ENCODE peak calls at places on chromosomes 11 and 22, in four cellular contexts. W is transverse colon, S is Peyer's patch, K is A549. H is an unnamed sample.

GRCh38 chr22:30054067-30054763 is 26.0 kb upstream of the HORMAD2 start:
- DNase-seq in W (no peak), S (no peak), K (no peak), H (no peak)

GRCh38 chr11:29336727-29337212 is 680.1 kb downstream of the KCNA4 start:
- DNase-seq in W (no peak), S (no peak), K (no peak), H (no peak)

GRCh38 chr11:44804449-44805151 is 77.8 kb downstream of the TSPAN18 start:
- DNase-seq in W (no peak), S (no peak), K (no peak), H (peak; percentile 9)

GRCh38 chr11:87173185-87174039 is 135.7 kb downstream of the TMEM135 start:
- DNase-seq in W (no peak), S (no peak), K (peak; percentile 68), H (no peak)

GRCh38 chr11:18312663-18313420 is 9.1 kb downstream of the HPS5 start:
- DNase-seq in W (no peak), S (no peak), K (no peak), H (no peak)

GRCh38 chr11:46235777-46236688 is 41.4 kb upstream of the CREB3L1 start:
- DNase-seq in W (no peak), S (no peak), K (no peak), H (no peak)

GRCh38 chr11:118918128-118918685 is 7.5 kb downstream of the BCL9L start:
- DNase-seq in W (peak; percentile 92), S (peak; percentile 35), K (peak; percentile 95), H (peak; percentile 90)

GRCh38 chr22:33362702-33363101 is 304.5 kb upstream of the SYN3 start:
- DNase-seq in W (no peak), S (no peak), K (no peak), H (no peak)

GRCh38 chr11:94638902-94639373 is 71.8 kb downstream of the PIWIL4 start:
- DNase-seq in W (no peak), S (no peak), K (no peak), H (no peak)

GRCh38 chr22:17258015-17258827 is 39.0 kb upstream of the ADA2 start:
- DNase-seq in W (peak; percentile 84), S (peak; percentile 80), K (no peak), H (peak; percentile 85)

GRCh38 chr11:2537010-2537695 is 92.3 kb downstream of the KCNQ1 start:
- DNase-seq in W (no peak), S (no peak), K (no peak), H (no peak)

GRCh38 chr11:14645985-14646900 is 2.6 kb downstream of the PDE3B start:
- DNase-seq in W (no peak), S (no peak), K (no peak), H (no peak)

GRCh38 chr11:130940706-130941105 is 24.4 kb upstream of the SNX19 start:
- DNase-seq in W (no peak), S (no peak), K (no peak), H (no peak)

GRCh38 chr11:102592634-102593581 is 32.2 kb downstream of the MMP20 start:
- DNase-seq in W (no peak), S (no peak), K (peak; percentile 56), H (no peak)

GRCh38 chr11:100918551-100919500 is 210.8 kb downstream of the PGR start:
- DNase-seq in W (peak; percentile 15), S (no peak), K (peak; percentile 36), H (no peak)

GRCh38 chr22:48887394-48888332 is 940.0 kb downstream of the BRD1 start:
- DNase-seq in W (no peak), S (no peak), K (no peak), H (no peak)

GRCh38 chr11:99814021-99814420 is 793.3 kb downstream of the CNTN5 start:
- DNase-seq in W (no peak), S (no peak), K (no peak), H (no peak)

GRCh38 chr22:26779929-26780328 is 122.5 kb downstream of the MIAT start:
- DNase-seq in W (no peak), S (no peak), K (no peak), H (no peak)

GRCh38 chr11:121890377-121890776 is 225.6 kb downstream of the BLID start:
- DNase-seq in W (no peak), S (no peak), K (no peak), H (no peak)

GRCh38 chr22:26617251-26618199 is at the start of gene CRYBB1:
- DNase-seq in W (peak; percentile 16), S (peak; percentile 52), K (no peak), H (peak; percentile 77)

GRCh38 chr11:14449302-14449714 is 50.3 kb downstream of the COPB1 start:
- DNase-seq in W (no peak), S (no peak), K (peak; percentile 47), H (no peak)

GRCh38 chr11:77086521-77087472 is 15.8 kb upstream of the OMP start:
- DNase-seq in W (peak; percentile 87), S (no peak), K (no peak), H (peak; percentile 55)

GRCh38 chr11:8732276-8732675 is 49.7 kb downstream of the RPL27A start:
- DNase-seq in W (no peak), S (peak; percentile 48), K (no peak), H (no peak)

GRCh38 chr11:8729837-8730696 is 47.5 kb downstream of the RPL27A start:
- DNase-seq in W (no peak), S (no peak), K (no peak), H (no peak)

GRCh38 chr11:8731647-8732188 is 49.1 kb downstream of the RPL27A start:
- DNase-seq in W (no peak), S (no peak), K (no peak), H (no peak)

GRCh38 chr11:8728566-8728965 is 46.0 kb downstream of the RPL27A start:
- DNase-seq in W (no peak), S (no peak), K (no peak), H (no peak)

DNA sequence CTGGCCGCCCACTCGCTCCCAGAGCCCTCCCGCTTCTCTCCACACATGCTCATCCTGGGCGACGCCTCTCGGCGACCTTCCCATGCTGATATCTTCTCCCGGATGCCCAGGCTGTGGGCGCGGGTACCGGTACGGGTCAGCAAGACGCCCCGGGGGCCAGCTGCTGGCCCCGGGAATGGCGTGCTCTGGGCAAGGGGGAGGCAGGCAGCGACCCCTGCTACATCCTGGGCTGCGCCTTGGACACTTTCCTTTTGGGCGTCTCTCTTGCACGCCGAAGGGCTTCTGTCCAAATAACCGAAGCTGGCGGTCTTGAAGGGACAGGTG is 48.1 kb downstream of the RPL27A start:
- DNase-seq in W (no peak), S (no peak), K (no peak), H (no peak)
- H3K4me1 ChIP-seq in W (peaks cover 33% of the 10 kb centered on the region), S (no peaks in the 10 kb centered on the region), K (peaks cover 26% of the 10 kb centered on the region), H (peaks cover 9% of the 10 kb centered on the region)

DNA sequence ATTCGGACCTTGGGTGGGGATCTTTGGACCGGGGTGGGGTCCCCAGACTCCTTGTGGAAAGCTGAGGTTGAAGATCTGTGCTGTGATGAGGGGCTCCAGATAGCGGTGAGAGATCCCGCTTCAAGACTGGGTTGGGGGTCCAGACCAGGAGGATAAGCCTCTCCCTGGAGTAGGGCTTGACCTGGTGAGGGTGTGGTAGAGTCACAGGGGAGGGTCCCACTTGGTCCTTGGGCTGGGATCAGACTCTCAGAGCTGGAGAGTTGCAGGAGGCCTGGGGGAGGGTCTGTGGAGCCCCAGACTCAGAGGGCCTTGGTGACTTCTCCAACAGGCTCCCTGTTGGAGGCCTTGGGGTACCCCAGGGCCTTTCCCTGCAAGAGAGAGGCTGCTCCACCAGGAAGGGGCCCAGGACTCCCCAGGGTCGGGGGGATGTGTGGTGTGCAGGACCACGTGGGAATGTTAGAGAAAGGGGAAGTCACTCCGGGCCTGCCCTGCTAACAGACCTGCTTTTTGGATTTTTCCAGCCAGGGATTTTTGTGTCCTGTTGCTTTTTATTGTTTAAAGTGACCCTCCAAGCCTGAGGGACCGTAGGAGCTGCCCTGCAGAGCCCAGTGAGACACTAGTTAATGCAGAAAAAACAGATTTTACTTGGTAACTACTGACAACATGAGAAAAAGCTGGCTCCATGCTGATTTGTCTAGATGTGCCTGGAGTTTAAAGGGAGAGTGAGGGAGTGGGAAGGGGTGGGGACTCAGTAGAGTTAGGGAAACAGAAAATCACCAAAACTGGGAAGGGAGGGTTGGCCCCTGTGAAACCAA is 660 bp upstream of the TXNRD2 start:
- DNase-seq in W (no peak), S (peak; percentile 38), K (peak; percentile 22), H (peak; percentile 74)
- H3K4me3 ChIP-seq in W (peak overlapping the region; percentile 95), S (peak overlapping the region; percentile 91), K (peak overlapping the region; percentile 91), H (peak overlapping the region; percentile 90)

GRCh38 chr22:24180316-24181087 is 785 bp upstream of the SUSD2 start:
- DNase-seq in W (no peak), S (no peak), K (no peak), H (peak; percentile 58)
- H3K27ac ChIP-seq in W (peak overlapping the region; percentile 35), S (peak overlapping the region; percentile 80), K (peak overlapping the region; percentile 42), H (no peak overlapping the region)

GRCh38 chr11:35550374-35551036 is 25.1 kb upstream of the PAMR1 start:
- DNase-seq in W (no peak), S (no peak), K (no peak), H (no peak)

GRCh38 chr11:35554491-35555237 is 29.2 kb upstream of the PAMR1 start:
- DNase-seq in W (no peak), S (no peak), K (peak; percentile 8), H (no peak)

GRCh38 chr11:35553831-35554230 is 28.4 kb upstream of the PAMR1 start:
- DNase-seq in W (no peak), S (no peak), K (peak; percentile 2), H (no peak)

GRCh38 chr11:35555238-35555887 is 29.9 kb upstream of the PAMR1 start:
- DNase-seq in W (no peak), S (no peak), K (no peak), H (no peak)

DNA sequence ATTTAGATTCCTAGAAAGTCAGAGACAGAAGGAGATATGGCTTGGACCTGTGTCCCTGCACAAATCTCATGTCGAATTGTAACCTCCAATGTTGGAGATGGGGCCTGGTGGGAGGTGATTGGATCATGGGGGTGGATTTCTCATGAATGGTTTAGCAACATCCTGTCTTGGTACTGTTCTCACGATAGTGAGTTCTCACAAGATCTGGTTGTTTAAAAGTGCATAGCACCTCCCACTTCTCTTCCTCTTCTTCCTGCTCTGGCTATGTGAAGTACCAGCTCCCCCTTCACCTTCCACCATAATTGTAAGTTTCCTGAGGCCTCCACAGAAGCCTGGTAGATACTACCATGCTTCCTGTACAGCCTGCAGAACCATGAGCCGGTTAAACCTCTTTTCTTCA is 27.6 kb upstream of the PAMR1 start:
- DNase-seq in W (no peak), S (no peak), K (no peak), H (no peak)
- H3K4me1 ChIP-seq in W (no peaks in the 10 kb centered on the region), S (no peaks in the 10 kb centered on the region), K (peaks cover 3% of the 10 kb centered on the region), H (no peaks in the 10 kb centered on the region)

DNA sequence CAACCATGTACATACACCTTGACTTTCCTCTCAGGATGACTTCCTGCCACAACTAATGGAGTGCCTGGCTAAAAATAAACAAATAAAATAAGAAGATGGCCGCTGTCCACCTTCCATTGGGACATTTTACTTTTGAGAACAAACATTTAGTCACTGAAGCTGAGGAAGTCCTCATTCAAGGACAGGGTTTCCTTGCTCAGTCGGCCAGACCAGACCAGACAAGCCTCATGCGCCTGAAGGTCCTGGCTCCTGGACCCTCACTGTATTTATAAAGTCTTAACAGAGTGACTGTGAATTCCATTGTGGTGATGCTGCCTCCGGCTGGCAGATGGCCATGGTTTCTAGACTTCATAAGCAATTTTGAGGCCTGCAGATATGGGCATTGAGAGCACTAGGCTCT is 114.5 kb downstream of the MAML2 start:
- DNase-seq in W (peak; percentile 49), S (no peak), K (peak; percentile 68), H (peak; percentile 88)
- H3K4me3 ChIP-seq in W (no peak overlapping the region), S (no peak overlapping the region), K (no peak overlapping the region), H (no peak overlapping the region)

GRCh38 chr11:36075053-36075452 is 131.2 kb downstream of the LDLRAD3 start:
- DNase-seq in W (no peak), S (no peak), K (no peak), H (no peak)
- H3K27ac ChIP-seq in W (no peak overlapping the region), S (no peak overlapping the region), K (no peak overlapping the region), H (no peak overlapping the region)

GRCh38 chr11:399731-400211 is 5.8 kb downstream of the PKP3 start:
- DNase-seq in W (no peak), S (no peak), K (no peak), H (no peak)
- H3K4me1 ChIP-seq in W (no peaks in the 10 kb centered on the region), S (peaks cover 19% of the 10 kb centered on the region), K (peaks cover 19% of the 10 kb centered on the region), H (no peaks in the 10 kb centered on the region)

H was measured in kidney.